ENCODE peak calls at places on chromosomes 6 and 20, in four cellular contexts. H is effector CD4-positive, alpha-beta T cell; Y is left cardiac atrium; B is activated CD4-positive, alpha-beta T cell treated with anti-CD3 and anti-CD28 coated beads for 48 hours. Q is an unnamed sample.

GRCh38 chr6:148557796-148558457 is 188.9 kb upstream of the UST start:
- DNase-seq in H (no peak), Y (no peak), B (peak), Q (no peak)

GRCh38 chr20:63611646-63612045 is 15.3 kb downstream of the GMEB2 start:
- DNase-seq in H (no peak), Y (no peak), B (no peak), Q (no peak)

GRCh38 chr6:28657756-28658465 is 132.2 kb downstream of the GPX5 start:
- DNase-seq in H (no peak), Y (peak), B (peak), Q (no peak)

GRCh38 chr6:90274481-90275030 is 22.1 kb downstream of the BACH2 start:
- DNase-seq in H (peak), Y (no peak), B (peak), Q (no peak)

GRCh38 chr20:2293971-2294370 is 1.8 kb upstream of the TGM3 start:
- DNase-seq in H (no peak), Y (no peak), B (no peak), Q (no peak)

GRCh38 chr6:82396964-82397761 is 33.5 kb downstream of the TPBG start:
- DNase-seq in H (no peak), Y (no peak), B (no peak), Q (no peak)

GRCh38 chr20:20465259-20465658 is 97.4 kb downstream of the INSM1 start:
- DNase-seq in H (no peak), Y (no peak), B (no peak), Q (no peak)

GRCh38 chr6:16474834-16475781 is 236.7 kb downstream of the GMPR start:
- DNase-seq in H (no peak), Y (no peak), B (no peak), Q (no peak)

GRCh38 chr20:10715035-10715434 is 41.2 kb upstream of the JAG1 start:
- DNase-seq in H (no peak), Y (no peak), B (no peak), Q (no peak)

GRCh38 chr6:95601133-95601532 is 23.8 kb downstream of the MANEA start:
- DNase-seq in H (no peak), Y (no peak), B (no peak), Q (no peak)

GRCh38 chr6:90411292-90411781 is 114.7 kb upstream of the BACH2 start:
- DNase-seq in H (peak), Y (no peak), B (peak), Q (no peak)

GRCh38 chr6:133368664-133369063 is 127.5 kb downstream of the EYA4 start:
- DNase-seq in H (no peak), Y (no peak), B (no peak), Q (no peak)

GRCh38 chr20:49935746-49936152 is 448 bp upstream of the RNF114 start:
- DNase-seq in H (no peak), Y (no peak), B (peak), Q (no peak)

GRCh38 chr6:63458480-63459115 is 113.7 kb upstream of the LOC128125822 start:
- DNase-seq in H (no peak), Y (no peak), B (no peak), Q (no peak)

GRCh38 chr20:17536944-17537444 is 5.8 kb upstream of the BFSP1 start:
- DNase-seq in H (peak), Y (peak), B (peak), Q (peak)

GRCh38 chr20:50729925-50730764 is 1.2 kb upstream of the PARD6B start:
- DNase-seq in H (no peak), Y (no peak), B (no peak), Q (peak)

GRCh38 chr6:156827382-156827781 is 50.2 kb downstream of the ARID1B start:
- DNase-seq in H (no peak), Y (no peak), B (no peak), Q (no peak)